ENCODE peak calls at places on chromosomes 4 and X, in seven cellular contexts. B is upper lobe of left lung; I is tibial nerve; K is lung; Y is CD8-positive, alpha-beta T cell; N is IMR-90; P is GM12878. R is an unnamed sample.
A peak's percentile ranks its signal among the peaks of the same experiment; 100 is the strongest.

GRCh38 chr4:55255171-55255570 is 90.9 kb upstream of the SRD5A3 start:
- DNase-seq in N (peak; percentile 42), Y (no peak), K (no peak), I (no peak), B (no peak), P (no peak), R (no peak)

GRCh38 chr4:181254771-181255170 is 988.4 kb upstream of the TENM3 start:
- DNase-seq in P (no peak), Y (no peak), K (no peak), N (no peak), I (no peak), B (no peak), R (peak; percentile 30)

GRCh38 chrX:1491851-1492349 is 39.2 kb upstream of the ASMTL start:
- DNase-seq in K (no peak), P (peak; percentile 87), N (no peak), I (no peak), Y (no peak), B (no peak), R (peak; percentile 48)

GRCh38 chrX:28189011-28189410 is 207.8 kb upstream of the DCAF8L1 start:
- DNase-seq in P (no peak), I (no peak), N (peak; percentile 86), Y (no peak), K (no peak), B (no peak), R (no peak)

GRCh38 chr4:4549534-4549933 is 7.7 kb upstream of the STX18 start:
- DNase-seq in I (no peak), P (no peak), K (no peak), B (no peak), Y (no peak), N (no peak), R (no peak)

GRCh38 chr4:47650584-47651130 is 165.6 kb downstream of the ATP10D start:
- DNase-seq in P (no peak), I (no peak), Y (no peak), B (no peak), N (peak; percentile 51), K (no peak), R (no peak)

GRCh38 chr4:155999743-156000142 is 46.1 kb upstream of the CTSO start:
- DNase-seq in I (peak; percentile 36), Y (no peak), P (no peak), B (no peak), N (no peak), K (no peak), R (peak; percentile 45)

GRCh38 chr4:27010334-27010940 is 149.8 kb downstream of the STIM2 start:
- DNase-seq in B (peak; percentile 56), I (peak; percentile 52), K (peak; percentile 51), N (peak; percentile 75), P (peak; percentile 16), Y (peak; percentile 30), R (peak; percentile 59)

GRCh38 chr4:91037951-91038350 is 910.8 kb downstream of the CCSER1 start:
- DNase-seq in K (no peak), N (no peak), B (no peak), I (no peak), P (no peak), Y (no peak), R (no peak)

GRCh38 chr4:184466634-184467033 is 7.7 kb downstream of the IRF2 start:
- DNase-seq in K (no peak), Y (no peak), P (no peak), I (no peak), N (no peak), B (no peak), R (no peak)

GRCh38 chr4:2809610-2810180 is 16.8 kb downstream of the SH3BP2 start:
- DNase-seq in K (no peak), I (no peak), Y (no peak), P (no peak), N (no peak), B (no peak), R (no peak)

GRCh38 chr4:17578482-17578891 is 1.5 kb downstream of the LAP3 start:
- DNase-seq in Y (no peak), P (peak; percentile 34), I (peak; percentile 8), N (peak; percentile 7), K (no peak), B (no peak), R (no peak)

GRCh38 chrX:153909024-153909979 is 4.8 kb downstream of the AVPR2 start:
- DNase-seq in P (no peak), N (no peak), B (no peak), I (no peak), Y (no peak), K (no peak), R (peak; percentile 85)

GRCh38 chrX:126137899-126138298 is 28.2 kb downstream of the DCAF12L2 start:
- DNase-seq in I (no peak), B (no peak), Y (no peak), P (no peak), N (no peak), K (no peak), R (no peak)

GRCh38 chr4:150997141-150997540 is 17.9 kb downstream of the LRBA start:
- DNase-seq in I (no peak), N (no peak), P (no peak), K (no peak), B (no peak), Y (no peak), R (no peak)

GRCh38 chr4:38132140-38132673 is 172.0 kb downstream of the PTTG2 start:
- DNase-seq in K (no peak), Y (peak; percentile 30), I (peak; percentile 78), N (peak; percentile 99), B (peak; percentile 52), P (peak; percentile 100), R (no peak)

GRCh38 chr4:125722009-125722408 is 407.3 kb downstream of the FAT4 start:
- DNase-seq in K (no peak), Y (no peak), N (no peak), P (no peak), B (no peak), I (no peak), R (no peak)

GRCh38 chr4:107018336-107018735 is 17.8 kb downstream of the DKK2 start:
- DNase-seq in I (no peak), P (no peak), B (no peak), N (no peak), Y (no peak), K (no peak), R (no peak)

GRCh38 chr4:29566371-29566770 is 1153.8 kb upstream of the PCDH7 start:
- DNase-seq in B (no peak), K (no peak), Y (no peak), P (no peak), N (no peak), I (no peak), R (no peak)

GRCh38 chrX:71659959-71660358 is 7.4 kb upstream of the LOC101059915 start:
- DNase-seq in P (no peak), Y (no peak), N (no peak), K (no peak), B (no peak), I (no peak), R (no peak)

GRCh38 chr4:2886622-2887021 is 43.0 kb downstream of the ADD1 start:
- DNase-seq in B (no peak), K (no peak), P (no peak), N (no peak), I (no peak), Y (no peak), R (peak; percentile 75)

GRCh38 chrX:45233541-45233940 is 32.9 kb upstream of the DIPK2B start:
- DNase-seq in N (no peak), I (no peak), Y (no peak), B (no peak), K (no peak), P (no peak), R (no peak)

GRCh38 chr4:153205757-153206156 is 1.5 kb downstream of the TRIM2 start:
- DNase-seq in I (no peak), K (peak; percentile 59), B (peak; percentile 74), N (no peak), P (no peak), Y (no peak), R (no peak)

GRCh38 chr4:110022457-110022856 is 109.8 kb downstream of the EGF start:
- DNase-seq in B (no peak), P (no peak), K (no peak), Y (no peak), N (no peak), I (no peak), R (no peak)

GRCh38 chrX:51608071-51608470 is 10.6 kb downstream of the CENPVL3 start:
- DNase-seq in K (no peak), N (peak; percentile 1), P (no peak), B (no peak), Y (no peak), I (no peak), R (no peak)

GRCh38 chrX:119075271-119075670 is 2.5 kb downstream of the CT47C1 start:
- DNase-seq in I (no peak), N (no peak), Y (no peak), P (no peak), K (no peak), B (no peak), R (no peak)

GRCh38 chrX:119073200-119073905 is 560 bp downstream of the CT47C1 start:
- DNase-seq in I (no peak), P (no peak), B (no peak), N (no peak), Y (no peak), K (no peak), R (no peak)

GRCh38 chrX:119071381-119071780 is 1.4 kb upstream of the CT47C1 start:
- DNase-seq in N (no peak), Y (no peak), P (no peak), K (no peak), I (no peak), B (no peak), R (no peak)

GRCh38 chrX:119072771-119073170 is at the start of gene CT47C1:
- DNase-seq in Y (no peak), B (no peak), K (no peak), I (no peak), N (no peak), P (no peak), R (no peak)

GRCh38 chrX:119073911-119074310 is 1.1 kb downstream of the CT47C1 start:
- DNase-seq in Y (no peak), P (no peak), N (no peak), B (no peak), I (no peak), K (no peak), R (no peak)
- TF ChIP-seq CTCF in Y (no peak), P (no peak), N (no peak), B (no peak), I (no peak), K (no peak), R (no peak)

GRCh38 chr4:111466821-111467605 is 678.2 kb upstream of the FAM241A start:
- DNase-seq in N (no peak), B (no peak), K (no peak), I (no peak), P (no peak), Y (no peak), R (no peak)
- H3K4me3 ChIP-seq in N (no peak overlapping the region), B (no peak overlapping the region), K (no peak overlapping the region), I (no peak overlapping the region), P (no peak overlapping the region), Y (no peak overlapping the region), R (no peak overlapping the region)

DNA sequence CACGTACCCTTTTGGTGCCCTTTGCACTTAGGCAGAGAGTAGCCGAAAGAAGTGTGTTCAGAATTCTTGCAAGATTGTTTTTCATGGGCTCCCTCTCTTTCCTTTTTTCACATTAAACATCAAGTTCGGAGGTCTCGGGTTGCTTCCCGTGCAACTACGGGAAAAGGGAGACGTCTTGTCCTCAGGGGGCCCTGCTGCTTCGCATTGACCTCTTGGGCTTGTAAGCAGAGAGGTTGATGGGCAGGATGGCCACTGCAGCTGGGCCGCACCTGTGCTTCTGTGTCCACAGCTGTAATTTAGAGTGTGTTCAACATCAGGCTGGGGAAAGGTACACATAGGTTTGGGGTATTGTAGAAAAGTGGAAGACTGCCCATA is 109.7 kb downstream of the SPRY1 start:
- DNase-seq in K (no peak), N (no peak), Y (no peak), I (no peak), B (no peak), P (no peak), R (peak; percentile 41)
- H3K9me3 ChIP-seq in K (no peaks in the 10 kb centered on the region), N (no peaks in the 10 kb centered on the region), Y (no peaks in the 10 kb centered on the region), I (no peaks in the 10 kb centered on the region), B (no peaks in the 10 kb centered on the region), P (no peaks in the 10 kb centered on the region), R (peaks cover 10% of the 10 kb centered on the region)

GRCh38 chr4:94076498-94076897 is 131.2 kb upstream of the SMARCAD1 start:
- DNase-seq in P (no peak), K (no peak), N (no peak), I (no peak), B (no peak), Y (no peak), R (no peak)
- TF ChIP-seq CTCF in P (no peak), K (no peak), N (no peak), I (no peak), B (no peak), Y (no peak), R (no peak)

R was measured in WERI-Rb-1.